ENCODE peak calls at places on chromosomes 1 and 21, in seven cellular contexts. A, V, M, K, T, P and O are unnamed samples.

GRCh38 chr1:15937706-15938168 is 38.2 kb downstream of the ZBTB17 start:
- DNase-seq in A (no peak), V (peak; percentile 62), M (no peak), K (peak; percentile 21), T (no peak), P (no peak), O (no peak)

GRCh38 chr1:207423560-207424292 is 30.4 kb upstream of the CR2 start:
- DNase-seq in A (no peak), V (no peak), M (no peak), K (no peak), T (no peak), P (no peak), O (no peak)

GRCh38 chr1:247407180-247407616 is 8.8 kb upstream of the NLRP3 start:
- DNase-seq in A (peak; percentile 37), V (peak; percentile 72), M (no peak), K (peak; percentile 36), T (peak; percentile 85), P (no peak), O (no peak)

GRCh38 chr21:44466351-44466954 is 11.1 kb downstream of the LRRC3 start:
- DNase-seq in A (no peak), V (no peak), M (peak; percentile 44), K (no peak), T (no peak), P (peak; percentile 16), O (no peak)

GRCh38 chr1:9753121-9753531 is 70.6 kb downstream of the CLSTN1 start:
- DNase-seq in A (no peak), V (no peak), M (no peak), K (no peak), T (no peak), P (no peak), O (no peak)

GRCh38 chr1:88117597-88117996 is 566.5 kb upstream of the PKN2 start:
- DNase-seq in A (no peak), V (no peak), M (no peak), K (no peak), T (no peak), P (no peak), O (no peak)

GRCh38 chr1:183327429-183328290 is 90.5 kb downstream of the NMNAT2 start:
- DNase-seq in A (no peak), V (peak; percentile 84), M (no peak), K (no peak), T (no peak), P (no peak), O (no peak)

GRCh38 chr1:34800214-34800613 is 7.4 kb downstream of the GJA4 start:
- DNase-seq in A (no peak), V (no peak), M (no peak), K (no peak), T (peak; percentile 27), P (no peak), O (no peak)

GRCh38 chr1:234326493-234327366 is 46.5 kb upstream of the COA6 start:
- DNase-seq in A (peak; percentile 55), V (no peak), M (no peak), K (peak; percentile 60), T (no peak), P (peak; percentile 72), O (peak; percentile 91)

DNA sequence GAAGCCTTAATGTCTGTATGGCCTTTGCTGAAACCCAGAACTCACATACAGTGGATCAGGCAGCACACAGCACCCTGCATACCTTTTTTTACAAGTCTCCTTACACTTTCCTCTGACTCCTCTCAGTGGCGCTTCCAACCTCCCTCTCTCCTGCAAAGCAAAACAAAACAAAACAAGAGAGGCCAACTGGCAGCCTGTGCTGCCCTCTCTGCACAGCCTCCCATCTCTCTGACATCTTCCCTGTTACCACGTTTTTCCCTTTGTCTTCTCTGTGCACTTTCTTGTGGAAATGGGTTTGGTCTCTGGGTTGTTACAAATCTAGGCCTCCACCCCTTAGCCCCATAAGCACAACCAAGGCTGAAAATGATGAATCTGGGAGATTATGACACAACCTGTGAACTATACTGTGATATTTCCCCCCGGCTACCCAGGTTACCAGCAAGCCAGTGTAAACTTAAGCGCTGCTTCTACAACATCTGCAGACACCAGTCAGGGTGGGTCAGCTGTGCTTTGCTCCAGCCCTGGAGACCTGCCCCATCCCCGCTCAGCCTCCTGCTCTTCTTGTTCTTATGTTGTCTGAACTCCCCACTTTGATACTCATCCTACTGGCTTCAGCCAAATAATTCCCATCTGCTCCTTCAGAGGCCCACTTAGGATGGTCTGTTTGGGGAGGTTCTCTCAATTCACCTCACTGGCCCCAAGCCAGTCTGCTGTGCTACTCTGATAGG is 54.9 kb upstream of the FMOD start:
- DNase-seq in A (no peak), V (peak; percentile 79), M (no peak), K (no peak), T (no peak), P (no peak), O (peak; percentile 86)
- TF ChIP-seq POLR2AphosphoS5 in A (no peak), V (peak; percentile 44), M (no peak), K (no peak), T (no peak), P (no peak), O (no peak)

GRCh38 chr1:147214842-147215539 is 10.1 kb downstream of the FMO5 start:
- DNase-seq in A (no peak), V (no peak), M (no peak), K (no peak), T (no peak), P (no peak), O (no peak)

GRCh38 chr1:147213271-147213670 is 11.9 kb downstream of the FMO5 start:
- DNase-seq in A (no peak), V (no peak), M (no peak), K (no peak), T (no peak), P (no peak), O (no peak)

GRCh38 chr1:147217142-147217541 is 8.0 kb downstream of the FMO5 start:
- DNase-seq in A (no peak), V (no peak), M (no peak), K (no peak), T (no peak), P (no peak), O (no peak)

GRCh38 chr1:147211577-147211976 is 13.6 kb downstream of the FMO5 start:
- DNase-seq in A (no peak), V (no peak), M (no peak), K (no peak), T (no peak), P (no peak), O (no peak)

DNA sequence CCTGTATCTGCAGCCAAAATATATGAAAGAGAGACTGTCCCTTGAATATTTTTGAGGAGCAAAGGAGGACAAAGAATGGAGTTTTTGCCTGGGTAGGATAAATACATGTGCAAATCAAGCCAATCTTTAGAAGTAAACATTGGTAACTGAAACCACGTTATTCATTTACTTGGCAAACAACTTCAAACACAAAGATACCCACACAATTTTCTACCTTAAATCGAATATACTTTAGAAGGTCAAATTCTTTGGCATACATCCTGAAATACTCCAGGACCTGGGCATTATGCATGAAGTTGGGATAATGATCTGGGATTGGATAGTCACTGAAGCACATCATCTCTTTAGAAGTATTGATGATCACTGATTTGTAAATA is 9.6 kb downstream of the FMO5 start:
- DNase-seq in A (no peak), V (no peak), M (no peak), K (no peak), T (no peak), P (no peak), O (no peak)
- TF ChIP-seq EP300 in A (no peak), V (no peak), M (no peak), K (no peak), T (no peak), P (no peak), O (no peak)

GRCh38 chr1:200670215-200671118 is 760 bp upstream of the DDX59 start:
- DNase-seq in A (peak; percentile 51), V (no peak), M (no peak), K (peak; percentile 34), T (no peak), P (peak; percentile 57), O (no peak)
- TF ChIP-seq POLR2AphosphoS5 in A (no peak), V (peak; percentile 7), M (no peak), K (no peak), T (peak; percentile 42), P (peak; percentile 39), O (no peak)

GRCh38 chr1:44609412-44609767 is 64.9 kb downstream of the TMEM53 start:
- DNase-seq in A (peak; percentile 44), V (peak; percentile 84), M (no peak), K (peak; percentile 69), T (no peak), P (peak; percentile 76), O (no peak)

GRCh38 chr1:44611419-44611818 is 62.9 kb downstream of the TMEM53 start:
- DNase-seq in A (no peak), V (no peak), M (no peak), K (no peak), T (no peak), P (no peak), O (no peak)

GRCh38 chr1:44608141-44608540 is 66.1 kb downstream of the TMEM53 start:
- DNase-seq in A (no peak), V (no peak), M (no peak), K (no peak), T (no peak), P (no peak), O (no peak)

GRCh38 chr1:44610527-44611148 is 63.6 kb downstream of the TMEM53 start:
- DNase-seq in A (peak; percentile 22), V (no peak), M (no peak), K (no peak), T (no peak), P (no peak), O (no peak)

GRCh38 chr1:44609768-44610526 is 64.3 kb downstream of the TMEM53 start:
- DNase-seq in A (no peak), V (no peak), M (no peak), K (no peak), T (no peak), P (no peak), O (no peak)
- TF ChIP-seq EP300 in A (no peak), V (no peak), M (no peak), K (no peak), T (no peak), P (no peak), O (no peak)

DNA sequence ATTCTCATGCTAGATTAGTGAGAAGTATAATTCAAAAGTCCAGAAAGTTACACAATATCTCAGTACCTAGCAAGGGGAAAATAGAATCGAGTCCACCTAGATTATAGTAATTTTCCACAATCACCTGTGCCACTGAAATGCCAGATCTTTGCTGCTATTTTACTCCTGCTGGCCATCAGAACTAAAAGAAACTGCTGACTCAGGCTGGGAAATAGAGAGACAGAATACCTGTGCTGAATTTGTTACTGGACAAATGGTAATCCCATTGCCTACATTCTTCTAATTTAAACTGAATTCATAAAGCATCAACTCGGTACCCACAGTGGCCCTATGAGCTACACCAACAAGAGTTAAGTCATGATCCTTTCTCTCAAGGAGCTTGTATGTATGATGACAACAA is 55.0 kb downstream of the USH2A start:
- DNase-seq in A (no peak), V (no peak), M (no peak), K (no peak), T (no peak), P (no peak), O (no peak)
- TF ChIP-seq POLR2AphosphoS5 in A (no peak), V (no peak), M (no peak), K (no peak), T (no peak), P (no peak), O (no peak)